ENCODE peak calls at places on chromosome 12, in ten cellular contexts. Z, K, G, M, U, E, P, J, X and H are unnamed samples.

GRCh38 chr12:122891661-122892525 is 4.0 kb downstream of the VPS37B start:
- DNase-seq in Z (peak; percentile 62), K (no peak), G (peak; percentile 67), M (no peak), U (no peak), E (no peak), P (no peak), J (no peak), X (no peak), H (no peak)

GRCh38 chr12:54338682-54339296 is 13.9 kb downstream of the COPZ1 start:
- DNase-seq in Z (no peak), K (no peak), G (peak; percentile 84), M (no peak), U (no peak), E (no peak), P (no peak), J (peak; percentile 85), X (no peak), H (no peak)

GRCh38 chr12:2290091-2290490 is 237.3 kb downstream of the CACNA1C start:
- DNase-seq in Z (no peak), K (no peak), G (no peak), M (no peak), U (no peak), E (no peak), P (no peak), J (no peak), X (no peak), H (no peak)

GRCh38 chr12:50107416-50108268 is 3.8 kb downstream of the GPD1 start:
- DNase-seq in Z (no peak), K (no peak), G (no peak), M (no peak), U (no peak), E (no peak), P (no peak), J (no peak), X (no peak), H (no peak)

GRCh38 chr12:42985506-42985905 is 396.0 kb upstream of the PRICKLE1 start:
- DNase-seq in Z (no peak), K (no peak), G (peak; percentile 99), M (no peak), U (no peak), E (no peak), P (no peak), J (no peak), X (no peak), H (no peak)

GRCh38 chr12:109545826-109546225 is 27.5 kb downstream of the MMAB start:
- DNase-seq in Z (no peak), K (no peak), G (no peak), M (no peak), U (no peak), E (no peak), P (no peak), J (no peak), X (no peak), H (no peak)

GRCh38 chr12:109277899-109278762 is 31.0 kb downstream of the FOXN4 start:
- DNase-seq in Z (no peak), K (no peak), G (no peak), M (no peak), U (no peak), E (no peak), P (peak; percentile 30), J (peak; percentile 40), X (peak; percentile 50), H (no peak)

GRCh38 chr12:24945822-24946221 is 3.1 kb downstream of the BCAT1 start:
- DNase-seq in Z (no peak), K (no peak), G (no peak), M (no peak), U (no peak), E (no peak), P (no peak), J (no peak), X (no peak), H (no peak)

GRCh38 chr12:16611146-16611545 is 5.2 kb upstream of the LMO3 start:
- DNase-seq in Z (no peak), K (peak; percentile 40), G (no peak), M (no peak), U (no peak), E (no peak), P (no peak), J (no peak), X (no peak), H (no peak)